ENCODE peak calls at places on chromosomes 1 and 21, in nine cellular contexts. One of them, this sample, is unnamed.

GRCh38 chr1:26856604-26857469 is 6.1 kb upstream of the SFN start:
- DNase-seq in kidney epithelial cell: no peak
- DNase-seq in NCI-H1930: no peak
- DNase-seq in activated T-cell treated with anti-CD3 and anti-CD28 coated beads, Interleukin-2, amount 50 U/mL, for 72 hours: no peak
- DNase-seq in mammary epithelial cell: peak
- DNase-seq in activated CD4-positive, alpha-beta memory T cell treated with anti-CD3 and anti-CD28 coated beads, Interleukin-2, amount 10 ng/mL, durations not matched to agents 7 days and 5 days: no peak
- DNase-seq in iris pigment epithelial cell: no peak
- DNase-seq in NCI-H510A treated with DMSO at 0.1 percent for 48 hours: no peak
- DNase-seq in ACHN: no peak
- DNase-seq in this sample: no peak

GRCh38 chr1:8104278-8105236 is 78.4 kb upstream of the ERRFI1 start:
- DNase-seq in kidney epithelial cell: no peak
- DNase-seq in NCI-H1930: no peak
- DNase-seq in activated T-cell treated with anti-CD3 and anti-CD28 coated beads, Interleukin-2, amount 50 U/mL, for 72 hours: no peak
- DNase-seq in mammary epithelial cell: no peak
- DNase-seq in activated CD4-positive, alpha-beta memory T cell treated with anti-CD3 and anti-CD28 coated beads, Interleukin-2, amount 10 ng/mL, durations not matched to agents 7 days and 5 days: no peak
- DNase-seq in iris pigment epithelial cell: no peak
- DNase-seq in NCI-H510A treated with DMSO at 0.1 percent for 48 hours: no peak
- DNase-seq in ACHN: no peak
- DNase-seq in this sample: no peak

GRCh38 chr1:109395602-109396512 is 1.9 kb downstream of the SORT1 start:
- DNase-seq in kidney epithelial cell: peak
- DNase-seq in NCI-H1930: no peak
- DNase-seq in activated T-cell treated with anti-CD3 and anti-CD28 coated beads, Interleukin-2, amount 50 U/mL, for 72 hours: no peak
- DNase-seq in mammary epithelial cell: no peak
- DNase-seq in activated CD4-positive, alpha-beta memory T cell treated with anti-CD3 and anti-CD28 coated beads, Interleukin-2, amount 10 ng/mL, durations not matched to agents 7 days and 5 days: no peak
- DNase-seq in iris pigment epithelial cell: peak
- DNase-seq in NCI-H510A treated with DMSO at 0.1 percent for 48 hours: no peak
- DNase-seq in ACHN: peak
- DNase-seq in this sample: no peak

GRCh38 chr1:223756806-223757700 is 44.7 kb downstream of the CAPN2 start:
- DNase-seq in kidney epithelial cell: no peak
- DNase-seq in NCI-H1930: no peak
- DNase-seq in activated T-cell treated with anti-CD3 and anti-CD28 coated beads, Interleukin-2, amount 50 U/mL, for 72 hours: no peak
- DNase-seq in mammary epithelial cell: no peak
- DNase-seq in activated CD4-positive, alpha-beta memory T cell treated with anti-CD3 and anti-CD28 coated beads, Interleukin-2, amount 10 ng/mL, durations not matched to agents 7 days and 5 days: no peak
- DNase-seq in iris pigment epithelial cell: no peak
- DNase-seq in NCI-H510A treated with DMSO at 0.1 percent for 48 hours: no peak
- DNase-seq in ACHN: no peak
- DNase-seq in this sample: peak

GRCh38 chr1:162916407-162916806 is 55.4 kb upstream of the CCDC190 start:
- DNase-seq in kidney epithelial cell: no peak
- DNase-seq in NCI-H1930: no peak
- DNase-seq in activated T-cell treated with anti-CD3 and anti-CD28 coated beads, Interleukin-2, amount 50 U/mL, for 72 hours: no peak
- DNase-seq in mammary epithelial cell: peak
- DNase-seq in activated CD4-positive, alpha-beta memory T cell treated with anti-CD3 and anti-CD28 coated beads, Interleukin-2, amount 10 ng/mL, durations not matched to agents 7 days and 5 days: no peak
- DNase-seq in iris pigment epithelial cell: peak
- DNase-seq in NCI-H510A treated with DMSO at 0.1 percent for 48 hours: no peak
- DNase-seq in ACHN: no peak
- DNase-seq in this sample: no peak

GRCh38 chr21:35366348-35367085 is 317.4 kb upstream of the RUNX1 start:
- DNase-seq in kidney epithelial cell: no peak
- DNase-seq in NCI-H1930: peak
- DNase-seq in activated T-cell treated with anti-CD3 and anti-CD28 coated beads, Interleukin-2, amount 50 U/mL, for 72 hours: no peak
- DNase-seq in mammary epithelial cell: no peak
- DNase-seq in activated CD4-positive, alpha-beta memory T cell treated with anti-CD3 and anti-CD28 coated beads, Interleukin-2, amount 10 ng/mL, durations not matched to agents 7 days and 5 days: no peak
- DNase-seq in iris pigment epithelial cell: peak
- DNase-seq in NCI-H510A treated with DMSO at 0.1 percent for 48 hours: no peak
- DNase-seq in ACHN: no peak
- DNase-seq in this sample: no peak

GRCh38 chr1:182962554-182963115 is 9.7 kb upstream of the SHCBP1L start:
- DNase-seq in kidney epithelial cell: peak
- DNase-seq in NCI-H1930: peak
- DNase-seq in activated T-cell treated with anti-CD3 and anti-CD28 coated beads, Interleukin-2, amount 50 U/mL, for 72 hours: no peak
- DNase-seq in mammary epithelial cell: peak
- DNase-seq in activated CD4-positive, alpha-beta memory T cell treated with anti-CD3 and anti-CD28 coated beads, Interleukin-2, amount 10 ng/mL, durations not matched to agents 7 days and 5 days: peak
- DNase-seq in iris pigment epithelial cell: peak
- DNase-seq in NCI-H510A treated with DMSO at 0.1 percent for 48 hours: peak
- DNase-seq in ACHN: peak
- DNase-seq in this sample: peak

GRCh38 chr1:2239384-2239985 is 11.4 kb downstream of the SKI start:
- DNase-seq in kidney epithelial cell: no peak
- DNase-seq in NCI-H1930: no peak
- DNase-seq in activated T-cell treated with anti-CD3 and anti-CD28 coated beads, Interleukin-2, amount 50 U/mL, for 72 hours: no peak
- DNase-seq in mammary epithelial cell: no peak
- DNase-seq in activated CD4-positive, alpha-beta memory T cell treated with anti-CD3 and anti-CD28 coated beads, Interleukin-2, amount 10 ng/mL, durations not matched to agents 7 days and 5 days: no peak
- DNase-seq in iris pigment epithelial cell: no peak
- DNase-seq in NCI-H510A treated with DMSO at 0.1 percent for 48 hours: no peak
- DNase-seq in ACHN: no peak
- DNase-seq in this sample: no peak

GRCh38 chr1:208239518-208240381 is 4.4 kb downstream of the PLXNA2 start:
- DNase-seq in kidney epithelial cell: no peak
- DNase-seq in NCI-H1930: no peak
- DNase-seq in activated T-cell treated with anti-CD3 and anti-CD28 coated beads, Interleukin-2, amount 50 U/mL, for 72 hours: no peak
- DNase-seq in mammary epithelial cell: no peak
- DNase-seq in activated CD4-positive, alpha-beta memory T cell treated with anti-CD3 and anti-CD28 coated beads, Interleukin-2, amount 10 ng/mL, durations not matched to agents 7 days and 5 days: no peak
- DNase-seq in iris pigment epithelial cell: no peak
- DNase-seq in NCI-H510A treated with DMSO at 0.1 percent for 48 hours: no peak
- DNase-seq in ACHN: peak
- DNase-seq in this sample: no peak

GRCh38 chr1:109637446-109637845 is 17.8 kb downstream of the AMPD2 start:
- DNase-seq in kidney epithelial cell: no peak
- DNase-seq in NCI-H1930: no peak
- DNase-seq in activated T-cell treated with anti-CD3 and anti-CD28 coated beads, Interleukin-2, amount 50 U/mL, for 72 hours: no peak
- DNase-seq in mammary epithelial cell: no peak
- DNase-seq in activated CD4-positive, alpha-beta memory T cell treated with anti-CD3 and anti-CD28 coated beads, Interleukin-2, amount 10 ng/mL, durations not matched to agents 7 days and 5 days: no peak
- DNase-seq in iris pigment epithelial cell: no peak
- DNase-seq in NCI-H510A treated with DMSO at 0.1 percent for 48 hours: no peak
- DNase-seq in ACHN: no peak
- DNase-seq in this sample: no peak

GRCh38 chr1:157932082-157932481 is 61.4 kb upstream of the KIRREL1 start:
- DNase-seq in kidney epithelial cell: peak
- DNase-seq in NCI-H1930: no peak
- DNase-seq in activated T-cell treated with anti-CD3 and anti-CD28 coated beads, Interleukin-2, amount 50 U/mL, for 72 hours: no peak
- DNase-seq in mammary epithelial cell: peak
- DNase-seq in activated CD4-positive, alpha-beta memory T cell treated with anti-CD3 and anti-CD28 coated beads, Interleukin-2, amount 10 ng/mL, durations not matched to agents 7 days and 5 days: no peak
- DNase-seq in iris pigment epithelial cell: peak
- DNase-seq in NCI-H510A treated with DMSO at 0.1 percent for 48 hours: no peak
- DNase-seq in ACHN: peak
- DNase-seq in this sample: no peak

This sample was measured in activated naive CD4-positive, alpha-beta T cell treated with anti-CD3 and anti-CD28 coated beads, Interleukin-2, amount 10 ng/mL, durations not matched to agents 7 days and 5 days.